ENCODE peak calls at places on chromosome 19, in nine cellular contexts. B is IMR-90, Z is omental fat pad, C is bronchial epithelial cell, N is RWPE1, O is coronary artery, E is psoas muscle, J is dorsolateral prefrontal cortex, Y is uterus. V is an unnamed sample.

GRCh38 chr19:32234663-32235217 is 110.7 kb upstream of the ZNF507 start:
- DNase-seq in B (no peak), Z (no peak), C (no peak), N (no peak), O (no peak), E (no peak), J (no peak), Y (no peak), V (no peak)

GRCh38 chr19:43452517-43453045 is 12.8 kb downstream of the LYPD3 start:
- DNase-seq in B (no peak), Z (no peak), C (peak), N (peak), O (no peak), E (no peak), J (no peak), Y (no peak), V (no peak)

GRCh38 chr19:19534556-19535265 is 3.4 kb upstream of the CILP2 start:
- DNase-seq in B (no peak), Z (no peak), C (no peak), N (no peak), O (no peak), E (no peak), J (no peak), Y (no peak), V (no peak)

GRCh38 chr19:7905298-7905697 is 1.6 kb downstream of the MAP2K7 start:
- DNase-seq in B (no peak), Z (no peak), C (no peak), N (no peak), O (no peak), E (no peak), J (no peak), Y (no peak), V (no peak)

GRCh38 chr19:57506163-57506562 is 6.4 kb downstream of the ZNF773 start:
- DNase-seq in B (no peak), Z (no peak), C (no peak), N (no peak), O (no peak), E (no peak), J (no peak), Y (no peak), V (no peak)

GRCh38 chr19:36417752-36418286 is 625 bp downstream of the ZFP82 start:
- DNase-seq in B (no peak), Z (no peak), C (no peak), N (no peak), O (peak), E (no peak), J (no peak), Y (no peak), V (no peak)

GRCh38 chr19:33412617-33413425 is 39.3 kb downstream of the CEBPG start:
- DNase-seq in B (no peak), Z (no peak), C (no peak), N (no peak), O (no peak), E (no peak), J (no peak), Y (no peak), V (no peak)

GRCh38 chr19:18098891-18099622 is 1.5 kb downstream of the MAST3 start:
- DNase-seq in B (no peak), Z (no peak), C (no peak), N (no peak), O (no peak), E (no peak), J (peak), Y (no peak), V (no peak)

GRCh38 chr19:8204961-8205360 is 4.2 kb upstream of the CERS4 start:
- DNase-seq in B (no peak), Z (no peak), C (no peak), N (no peak), O (no peak), E (no peak), J (no peak), Y (no peak), V (no peak)

GRCh38 chr19:1247747-1248453 is 483 bp upstream of the MIDN start:
- DNase-seq in B (peak), Z (no peak), C (peak), N (no peak), O (no peak), E (peak), J (no peak), Y (no peak), V (no peak)

GRCh38 chr19:10346509-10346908 is 7.1 kb upstream of the ICAM3 start:
- DNase-seq in B (peak), Z (no peak), C (peak), N (no peak), O (no peak), E (no peak), J (no peak), Y (no peak), V (no peak)

GRCh38 chr19:49664171-49665070 is 1.2 kb downstream of the IRF3 start:
- DNase-seq in B (peak), Z (peak), C (peak), N (peak), O (peak), E (peak), J (peak), Y (peak), V (peak)
- TF ChIP-seq CTCF in B (no peak), Z (no peak), C (peak), N (no peak), O (no peak), E (no peak), J (peak), Y (peak), V (no peak)

GRCh38 chr19:42176990-42177685 is 40.3 kb downstream of the DEDD2 start:
- DNase-seq in B (peak), Z (peak), C (peak), N (peak), O (peak), E (peak), J (peak), Y (peak), V (peak)
- TF ChIP-seq CTCF in B (peak), Z (no peak), C (peak), N (peak), O (peak), E (peak), J (peak), Y (peak), V (no peak)

GRCh38 chr19:50798116-50798942 is 8.1 kb downstream of the ACP4 start:
- DNase-seq in B (no peak), Z (no peak), C (no peak), N (no peak), O (no peak), E (no peak), J (no peak), Y (no peak), V (no peak)
- TF ChIP-seq CTCF in B (no peak), Z (no peak), C (no peak), N (no peak), O (no peak), E (no peak), J (no peak), Y (no peak), V (no peak)

GRCh38 chr19:28727835-28728159 is 485.2 kb downstream of the UQCRFS1 start:
- DNase-seq in B (no peak), Z (no peak), C (no peak), N (no peak), O (no peak), E (no peak), J (no peak), Y (no peak), V (no peak)

GRCh38 chr19:28726533-28726932 is 486.4 kb downstream of the UQCRFS1 start:
- DNase-seq in B (no peak), Z (no peak), C (no peak), N (no peak), O (no peak), E (no peak), J (no peak), Y (no peak), V (no peak)

GRCh38 chr19:28731577-28731976 is 481.4 kb downstream of the UQCRFS1 start:
- DNase-seq in B (no peak), Z (no peak), C (no peak), N (no peak), O (no peak), E (no peak), J (no peak), Y (no peak), V (no peak)

GRCh38 chr19:28731113-28731512 is 481.8 kb downstream of the UQCRFS1 start:
- DNase-seq in B (no peak), Z (no peak), C (no peak), N (no peak), O (no peak), E (no peak), J (no peak), Y (no peak), V (no peak)

DNA sequence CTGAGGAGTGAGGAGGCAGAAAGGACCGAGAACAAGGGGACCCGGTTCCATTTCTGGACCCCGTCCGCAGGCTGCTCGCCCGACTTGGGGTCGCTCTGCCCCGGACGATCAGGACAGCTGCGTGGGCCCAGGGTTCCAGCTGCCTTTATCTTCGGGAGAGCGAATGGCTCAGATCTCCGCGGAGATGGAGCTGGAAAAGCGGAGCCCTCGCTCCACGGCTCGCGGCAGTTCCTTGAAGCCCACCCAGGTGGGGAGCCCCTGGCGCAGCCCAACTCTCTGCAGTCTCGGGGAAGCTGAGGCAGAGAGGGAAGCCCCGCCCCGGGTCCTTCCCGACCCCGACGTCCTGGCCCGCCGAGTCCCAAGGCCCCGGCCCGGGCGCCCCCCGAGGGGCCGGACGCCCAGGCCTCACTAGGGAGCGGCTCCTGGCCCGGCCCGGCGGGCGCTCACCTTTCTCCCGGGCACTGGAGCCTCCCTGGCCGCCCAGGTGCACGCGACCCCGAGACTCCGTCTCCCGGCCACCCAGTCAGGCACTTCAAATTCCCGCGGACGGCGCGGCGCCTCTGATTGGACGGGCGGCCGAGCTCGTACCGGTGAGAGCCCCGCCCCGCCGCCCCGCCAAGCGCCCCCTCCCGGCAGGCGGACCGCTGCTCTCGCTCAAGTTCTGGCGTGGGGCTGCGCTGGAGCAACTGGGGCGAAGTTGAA is 485.7 kb downstream of the UQCRFS1 start:
- DNase-seq in B (no peak), Z (no peak), C (no peak), N (peak), O (no peak), E (no peak), J (no peak), Y (no peak), V (no peak)
- TF ChIP-seq CTCF in B (no peak), Z (no peak), C (no peak), N (no peak), O (no peak), E (no peak), J (no peak), Y (no peak), V (no peak)

GRCh38 chr19:38383184-38383583 is 4.7 kb downstream of the GGN start:
- DNase-seq in B (no peak), Z (no peak), C (no peak), N (no peak), O (no peak), E (no peak), J (no peak), Y (no peak), V (no peak)

GRCh38 chr19:38383743-38384142 is 4.1 kb downstream of the GGN start:
- DNase-seq in B (no peak), Z (no peak), C (no peak), N (no peak), O (no peak), E (no peak), J (no peak), Y (no peak), V (no peak)

GRCh38 chr19:38385804-38386257 is 2.0 kb downstream of the GGN start:
- DNase-seq in B (no peak), Z (no peak), C (no peak), N (no peak), O (no peak), E (peak), J (no peak), Y (no peak), V (no peak)

GRCh38 chr19:38385057-38385803 is 2.6 kb downstream of the GGN start:
- DNase-seq in B (no peak), Z (no peak), C (no peak), N (no peak), O (no peak), E (no peak), J (no peak), Y (no peak), V (no peak)

DNA sequence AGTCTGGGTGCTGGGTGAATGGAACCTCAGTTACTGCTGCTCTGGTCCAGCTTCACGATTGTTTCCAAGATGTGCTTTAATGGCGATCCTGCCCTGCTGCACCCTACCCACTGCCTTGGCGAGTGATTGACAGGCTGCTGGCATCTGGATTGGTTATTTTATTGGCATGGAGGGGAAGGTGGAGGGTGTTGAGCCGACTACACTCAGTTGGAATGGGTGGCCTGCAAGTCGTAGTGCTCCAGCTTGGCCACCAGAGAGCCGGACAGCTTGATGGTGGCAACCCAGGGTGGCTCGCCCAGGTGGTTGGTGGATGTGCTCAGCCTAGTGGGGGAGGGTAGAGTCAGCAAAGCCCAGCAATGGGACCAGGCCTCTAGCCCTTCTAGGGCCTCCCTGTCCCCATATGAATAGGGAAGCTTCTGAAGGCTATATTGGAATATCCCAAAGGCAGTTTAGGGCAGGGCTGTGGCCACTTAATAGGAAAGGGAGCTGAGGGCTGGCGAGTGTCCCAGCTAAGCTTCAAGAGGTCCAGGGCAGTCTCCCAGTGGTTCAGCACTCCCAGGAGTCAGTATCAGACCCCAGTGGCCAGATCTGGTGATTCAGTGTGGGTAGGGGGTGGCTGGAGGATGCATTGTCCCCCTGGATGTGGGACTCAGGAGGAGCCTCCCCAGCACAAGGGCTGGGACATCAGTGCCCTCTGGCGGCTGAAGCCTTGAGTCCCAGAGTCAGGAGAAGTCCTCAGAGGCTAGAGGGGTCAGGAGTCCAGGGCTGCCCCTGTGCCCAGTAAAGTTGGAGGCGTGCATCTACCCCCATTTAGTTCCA is 3.4 kb downstream of the GGN start:
- DNase-seq in B (no peak), Z (no peak), C (no peak), N (no peak), O (no peak), E (no peak), J (no peak), Y (no peak), V (no peak)
- TF ChIP-seq CTCF in B (peak), Z (no peak), C (peak), N (no peak), O (no peak), E (no peak), J (no peak), Y (no peak), V (no peak)

DNA sequence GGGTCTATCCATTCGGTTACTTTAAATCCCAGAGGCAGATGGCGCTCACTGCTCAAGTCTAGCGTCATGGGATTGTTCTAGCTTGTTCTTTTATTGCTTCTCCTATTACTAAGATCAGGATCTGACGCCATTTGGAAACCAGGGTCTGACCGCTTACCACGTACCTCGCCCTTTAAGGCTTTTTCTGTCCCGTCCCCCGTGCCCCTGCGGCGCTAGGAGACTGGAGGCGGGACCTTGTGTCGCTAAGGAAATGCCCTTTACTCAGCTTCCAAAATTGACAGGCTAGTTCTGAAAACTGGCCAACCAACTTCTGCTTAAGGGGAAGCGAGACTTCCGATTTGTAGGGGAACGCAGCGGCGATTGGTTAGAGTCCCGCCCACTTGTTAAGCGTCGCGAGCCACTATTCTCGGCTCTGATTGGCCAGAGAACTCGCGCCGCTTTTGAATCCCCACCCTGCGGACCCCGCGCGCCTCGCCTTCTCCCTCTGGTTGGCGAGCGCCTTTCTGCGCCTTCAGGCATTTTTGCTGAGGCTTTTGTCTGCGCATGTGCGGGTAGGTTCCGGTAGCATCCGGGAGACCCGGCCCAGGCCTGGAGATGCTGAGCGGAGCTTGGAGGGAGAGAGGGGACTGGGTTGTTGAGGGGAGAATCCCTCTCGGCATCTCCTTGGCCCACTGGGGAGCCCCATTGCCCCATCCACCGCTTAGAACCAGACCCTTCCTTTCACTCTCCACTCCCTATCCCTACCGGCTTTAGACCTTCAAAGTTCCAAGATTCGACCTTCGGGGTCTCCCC is 3.9 kb upstream of the C19orf84 start:
- DNase-seq in B (peak), Z (peak), C (peak), N (peak), O (peak), E (peak), J (peak), Y (peak), V (peak)
- TF ChIP-seq CTCF in B (no peak), Z (no peak), C (peak), N (no peak), O (no peak), E (peak), J (peak), Y (no peak), V (no peak)

DNA sequence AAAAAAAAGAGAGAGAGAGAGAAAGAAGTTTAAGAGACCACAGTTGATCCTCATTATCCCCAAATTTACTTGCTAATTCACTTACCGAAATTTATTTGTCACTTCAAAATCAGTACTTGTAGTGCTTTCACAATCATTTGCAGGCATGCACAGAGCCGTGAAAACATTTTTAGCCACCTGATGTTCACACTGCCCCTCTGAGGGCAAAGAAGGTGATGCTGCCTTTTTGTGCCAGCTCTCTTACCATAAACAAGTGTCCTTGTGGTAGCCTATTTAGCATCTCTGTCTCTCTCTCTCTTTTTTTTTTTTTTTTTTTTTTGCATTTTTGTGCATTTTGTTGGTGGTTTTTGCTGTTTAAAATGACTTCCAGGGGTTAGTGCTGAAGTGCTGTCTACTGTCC is 24.0 kb upstream of the CASP14 start:
- DNase-seq in B (no peak), Z (no peak), C (no peak), N (peak), O (no peak), E (no peak), J (no peak), Y (no peak), V (no peak)
- TF ChIP-seq CTCF in B (no peak), Z (no peak), C (peak), N (no peak), O (no peak), E (no peak), J (no peak), Y (no peak), V (no peak)

GRCh38 chr19:3683866-3684816 is 16.1 kb downstream of the PIP5K1C start:
- DNase-seq in B (peak), Z (no peak), C (no peak), N (no peak), O (no peak), E (no peak), J (peak), Y (no peak), V (no peak)
- TF ChIP-seq CTCF in B (no peak), Z (no peak), C (no peak), N (no peak), O (no peak), E (no peak), J (no peak), Y (no peak), V (no peak)

DNA sequence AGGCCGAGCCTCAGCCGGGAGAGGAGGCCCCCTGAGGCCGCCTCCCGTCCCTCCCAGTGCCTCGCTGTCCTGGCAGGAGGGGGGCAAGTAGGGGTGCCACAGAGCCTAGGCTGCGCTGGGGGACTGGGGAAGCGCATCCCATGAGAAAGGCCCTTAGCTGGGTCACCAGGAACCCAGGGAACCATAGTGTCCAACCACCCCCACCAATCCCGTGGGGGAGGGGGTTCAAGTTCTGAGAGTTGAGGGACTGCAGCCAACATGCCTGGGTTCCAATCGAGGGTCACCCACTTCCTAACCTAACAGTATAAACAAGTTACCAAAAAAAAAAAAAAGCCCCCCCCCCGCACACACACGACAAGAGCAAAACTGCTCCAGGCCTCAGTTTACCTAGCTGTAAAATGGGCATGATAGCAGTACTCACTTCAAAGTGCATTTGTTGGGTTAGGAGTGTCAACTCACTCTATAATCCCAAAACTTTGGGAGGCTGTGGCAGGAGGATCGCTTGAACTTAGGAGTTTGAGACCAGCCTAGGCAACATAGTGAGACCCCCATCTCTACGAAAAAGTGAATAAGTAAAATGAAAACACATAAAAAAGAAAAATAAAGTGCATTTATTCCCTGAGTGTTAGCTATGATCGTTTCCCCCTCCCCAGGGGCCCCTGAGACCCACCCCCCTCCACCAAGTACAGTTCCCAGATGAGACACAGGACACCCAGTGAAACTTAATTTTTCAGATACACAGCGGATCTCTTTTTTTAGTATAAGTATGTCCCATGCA is 28.8 kb upstream of the NANOS3 start:
- DNase-seq in B (no peak), Z (no peak), C (no peak), N (no peak), O (no peak), E (no peak), J (no peak), Y (no peak), V (no peak)
- TF ChIP-seq CTCF in B (no peak), Z (no peak), C (no peak), N (no peak), O (no peak), E (no peak), J (no peak), Y (no peak), V (peak)

GRCh38 chr19:3469638-3470499 is 10.5 kb downstream of the SMIM24 start:
- DNase-seq in B (no peak), Z (no peak), C (no peak), N (no peak), O (no peak), E (peak), J (no peak), Y (peak), V (no peak)
- TF ChIP-seq CTCF in B (no peak), Z (no peak), C (no peak), N (no peak), O (no peak), E (no peak), J (no peak), Y (no peak), V (no peak)